ENCODE peak calls at places on chromosome 20, in seven cellular contexts. P is H1, W is SK-N-SH, E is GM12878, T is HCT116, D is HepG2, U is K562. C is an unnamed sample.

GRCh38 chr20:15742627-15743026 is 830.6 kb downstream of the KIF16B start:
- DNase-seq in E (no peak), U (no peak), P (no peak), T (no peak), W (no peak), D (no peak), C (no peak)

GRCh38 chr20:48626938-48627736 is 200.7 kb downstream of the PREX1 start:
- DNase-seq in D (no peak), P (no peak), E (no peak), U (no peak), T (no peak), W (peak; percentile 47), C (no peak)

GRCh38 chr20:61588356-61589054 is 336.4 kb downstream of the CDH4 start:
- DNase-seq in T (no peak), E (no peak), U (no peak), W (no peak), D (no peak), P (no peak), C (no peak)

GRCh38 chr20:1430004-1430451 is 36.6 kb downstream of the NSFL1C start:
- DNase-seq in U (no peak), E (no peak), P (no peak), T (no peak), D (no peak), W (no peak), C (no peak)

GRCh38 chr20:57374931-57375651 is 16.1 kb upstream of the RBM38 start:
- DNase-seq in D (no peak), T (no peak), U (no peak), W (no peak), P (no peak), E (no peak), C (no peak)

GRCh38 chr20:61308171-61308795 is 56.2 kb downstream of the CDH4 start:
- DNase-seq in U (no peak), W (no peak), P (no peak), E (no peak), D (no peak), T (no peak), C (no peak)

GRCh38 chr20:61218886-61219480 is 33.1 kb upstream of the CDH4 start:
- DNase-seq in P (no peak), U (no peak), W (no peak), D (no peak), E (no peak), T (no peak), C (no peak)

GRCh38 chr20:47326718-47327137 is 29.8 kb downstream of the ZMYND8 start:
- DNase-seq in W (no peak), T (no peak), U (no peak), D (no peak), P (no peak), E (no peak), C (no peak)

GRCh38 chr20:38997622-38998021 is 35.5 kb downstream of the DHX35 start:
- DNase-seq in D (no peak), U (peak; percentile 69), W (no peak), E (peak; percentile 87), T (no peak), P (no peak), C (no peak)

GRCh38 chr20:5510446-5510845 is 193.7 kb upstream of the PROKR2 start:
- DNase-seq in W (no peak), E (no peak), T (no peak), U (no peak), D (no peak), P (peak; percentile 10), C (peak; percentile 37)

GRCh38 chr20:561437-562231 is 18.0 kb upstream of the CSNK2A1 start:
- DNase-seq in E (no peak), T (peak; percentile 73), W (peak; percentile 83), U (peak; percentile 51), P (no peak), D (peak; percentile 86), C (peak; percentile 67)

GRCh38 chr20:2751868-2752630 is 48.4 kb downstream of the CPXM1 start:
- DNase-seq in U (peak; percentile 84), W (no peak), P (no peak), D (no peak), E (no peak), T (no peak), C (peak; percentile 55)

GRCh38 chr20:62601172-62601571 is 41.1 kb upstream of the SLCO4A1 start:
- DNase-seq in W (no peak), T (no peak), U (no peak), D (no peak), E (no peak), P (no peak), C (no peak)

GRCh38 chr20:62604796-62605195 is 37.5 kb upstream of the SLCO4A1 start:
- DNase-seq in P (no peak), W (no peak), U (no peak), E (no peak), T (no peak), D (no peak), C (no peak)

GRCh38 chr20:62603021-62603906 is 39.0 kb upstream of the SLCO4A1 start:
- DNase-seq in D (no peak), P (no peak), W (no peak), U (no peak), T (no peak), E (no peak), C (peak; percentile 84)

GRCh38 chr20:62603907-62604785 is 38.2 kb upstream of the SLCO4A1 start:
- DNase-seq in E (no peak), W (no peak), P (no peak), U (no peak), T (no peak), D (no peak), C (no peak)

GRCh38 chr20:62602550-62602949 is 39.8 kb upstream of the SLCO4A1 start:
- DNase-seq in W (no peak), U (peak; percentile 67), P (no peak), T (no peak), D (no peak), E (no peak), C (peak; percentile 69)
- TF ChIP-seq JUND in W (no peak), U (no peak), P (no peak), T (no peak), D (no peak), E (no peak), C (no peak)

DNA sequence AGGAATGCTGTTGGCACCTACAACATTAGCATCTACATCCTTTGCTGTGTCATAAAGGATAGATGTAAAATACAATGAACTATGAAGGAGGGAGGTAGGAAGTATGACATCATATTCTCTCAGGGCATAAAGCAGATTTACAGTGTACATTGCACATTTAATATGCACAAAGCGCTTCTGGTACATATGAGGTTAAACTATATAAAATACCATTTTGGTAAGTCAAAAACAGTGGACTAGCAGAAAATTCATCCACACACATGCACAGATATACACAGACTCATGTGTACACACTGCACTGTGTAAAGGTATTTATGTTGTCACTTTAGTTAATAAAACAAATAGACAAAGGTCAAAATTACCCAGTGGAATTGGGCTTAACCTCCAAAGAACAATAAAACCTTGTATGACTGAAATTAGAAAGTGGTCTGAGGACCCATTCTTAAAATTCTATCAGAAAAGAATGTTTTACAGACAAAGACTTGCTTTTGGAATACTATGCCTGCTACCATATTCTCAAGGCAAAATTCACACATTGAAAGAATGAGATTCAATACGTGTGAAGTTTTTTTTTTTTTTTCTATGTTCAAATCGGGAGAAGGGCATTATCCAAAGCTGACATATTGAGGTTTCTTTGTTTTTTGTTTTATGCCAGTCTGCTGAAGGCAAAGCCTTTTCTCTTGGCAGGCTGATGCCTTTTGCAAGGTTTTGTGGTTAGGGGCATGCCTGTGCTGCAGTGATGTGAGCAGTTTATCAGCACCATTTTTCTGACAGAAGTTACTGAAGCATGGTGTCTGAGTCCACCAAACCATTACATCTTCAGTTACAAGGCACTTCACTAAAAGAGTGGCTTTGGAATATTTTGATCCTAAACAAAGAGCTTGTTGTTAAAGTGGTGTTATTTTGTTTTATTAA is 199.0 kb downstream of the PLCB1 start:
- DNase-seq in D (peak; percentile 94), U (no peak), P (no peak), W (no peak), T (no peak), E (no peak), C (no peak)
- TF ChIP-seq JUND in D (peak; percentile 19), U (no peak), P (no peak), W (peak; percentile 36), T (no peak), E (no peak), C (no peak)

GRCh38 chr20:50652702-50653294 is 38.5 kb downstream of the RIPOR3 start:
- DNase-seq in E (peak; percentile 27), D (no peak), W (no peak), P (no peak), U (no peak), T (no peak), C (peak; percentile 47)
- TF ChIP-seq JUND in E (no peak), D (no peak), W (no peak), P (no peak), U (no peak), T (no peak), C (no peak)

GRCh38 chr20:11156922-11157321 is 483.1 kb upstream of the JAG1 start:
- DNase-seq in U (no peak), W (no peak), P (no peak), T (no peak), E (no peak), D (no peak), C (no peak)

GRCh38 chr20:11153819-11154218 is 480.0 kb upstream of the JAG1 start:
- DNase-seq in U (no peak), D (no peak), E (no peak), T (no peak), W (no peak), P (no peak), C (no peak)

GRCh38 chr20:11158146-11158545 is 484.3 kb upstream of the JAG1 start:
- DNase-seq in W (no peak), D (no peak), P (no peak), U (no peak), E (no peak), T (no peak), C (no peak)

GRCh38 chr20:11158589-11158988 is 484.8 kb upstream of the JAG1 start:
- DNase-seq in D (no peak), E (no peak), T (no peak), U (no peak), P (no peak), W (no peak), C (no peak)

GRCh38 chr20:11155156-11155805 is 481.5 kb upstream of the JAG1 start:
- DNase-seq in U (no peak), W (no peak), T (no peak), D (no peak), P (no peak), E (no peak), C (no peak)
- TF ChIP-seq JUND in U (no peak), W (no peak), T (no peak), D (no peak), P (no peak), E (no peak), C (no peak)

DNA sequence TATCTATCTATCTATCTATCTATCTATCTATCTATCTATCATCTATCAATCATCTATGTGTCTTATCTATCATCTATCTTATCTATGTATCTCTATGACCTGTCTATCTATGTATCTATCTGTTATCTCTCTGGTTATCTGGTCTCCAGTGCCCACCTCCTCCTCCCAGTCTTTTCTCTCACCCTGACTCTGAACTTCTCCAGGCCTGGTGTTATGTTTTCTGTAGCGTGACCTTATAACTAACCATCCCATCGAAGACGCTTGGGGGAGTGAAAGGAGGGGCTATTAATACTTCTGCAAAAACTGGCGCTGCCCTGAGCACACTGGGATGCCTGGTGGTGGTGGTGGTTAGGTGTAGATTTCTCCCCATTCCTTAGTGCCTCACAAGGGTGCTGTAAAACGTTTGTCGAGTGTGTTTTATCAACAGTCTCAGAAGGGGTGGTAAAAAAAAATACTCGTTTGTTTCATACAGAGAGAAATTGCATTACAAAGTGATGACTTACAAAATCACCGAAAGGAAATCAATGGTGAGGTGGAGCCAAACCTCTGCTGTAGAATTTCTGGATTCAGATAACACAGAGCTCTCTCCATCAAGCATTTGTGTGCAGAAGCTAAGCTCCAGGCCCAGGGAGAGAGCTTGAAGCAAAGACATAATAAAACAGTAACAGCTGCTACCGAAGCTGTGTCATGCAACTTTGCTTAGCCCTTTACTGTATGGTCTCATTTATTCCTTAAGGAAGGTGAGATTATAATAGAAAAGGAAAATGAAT is 156.1 kb downstream of the BCAS1 start:
- DNase-seq in D (no peak), E (no peak), P (no peak), U (no peak), T (no peak), W (no peak), C (no peak)
- TF ChIP-seq JUND in D (no peak), E (no peak), P (no peak), U (no peak), T (no peak), W (no peak), C (no peak)

C was measured in T47D.